ENCODE peak calls at places on chromosomes 3 and 15, in seven cellular contexts. E is cardiac muscle cell, M is hepatocyte, B is Peyer's patch, O is A549, H is astrocyte of the cerebellum, D is PC-9. J is an unnamed sample.

GRCh38 chr3:127848131-127849129 is 26.1 kb upstream of the MGLL start:
- DNase-seq in E (peak), M (peak), B (no peak), O (no peak), H (no peak), D (no peak), J (no peak)

GRCh38 chr3:176351408-176351807 is 845.9 kb downstream of the TBL1XR1 start:
- DNase-seq in E (no peak), M (no peak), B (no peak), O (no peak), H (no peak), D (no peak), J (no peak)

GRCh38 chr15:48331796-48332641 is 790 bp downstream of the DUT start:
- DNase-seq in E (peak), M (peak), B (peak), O (peak), H (peak), D (peak), J (peak)

GRCh38 chr3:22980346-22980745 is 222.8 kb upstream of the UBE2E2 start:
- DNase-seq in E (peak), M (no peak), B (no peak), O (no peak), H (no peak), D (no peak), J (no peak)

GRCh38 chr15:101310163-101310480 is 15.1 kb upstream of the SNRPA1 start:
- DNase-seq in E (no peak), M (no peak), B (no peak), O (no peak), H (no peak), D (no peak), J (no peak)

GRCh38 chr3:125310623-125311076 is 64.5 kb downstream of the ZNF148 start:
- DNase-seq in E (no peak), M (no peak), B (no peak), O (no peak), H (no peak), D (no peak), J (no peak)

GRCh38 chr3:56210201-56210774 is 258.0 kb downstream of the ERC2 start:
- DNase-seq in E (no peak), M (no peak), B (no peak), O (no peak), H (no peak), D (no peak), J (no peak)

GRCh38 chr15:26686547-26687187 is 86.2 kb downstream of the GABRB3 start:
- DNase-seq in E (no peak), M (no peak), B (no peak), O (no peak), H (no peak), D (no peak), J (no peak)

GRCh38 chr3:188553569-188553968 is 399.6 kb downstream of the LPP start:
- DNase-seq in E (no peak), M (no peak), B (no peak), O (no peak), H (no peak), D (no peak), J (no peak)

GRCh38 chr15:47991376-47991775 is 129.4 kb upstream of the SLC24A5 start:
- DNase-seq in E (no peak), M (no peak), B (no peak), O (no peak), H (peak), D (no peak), J (no peak)

GRCh38 chr15:50979041-50979440 is 70.6 kb downstream of the AP4E1 start:
- DNase-seq in E (no peak), M (no peak), B (no peak), O (no peak), H (no peak), D (no peak), J (no peak)

GRCh38 chr3:30353711-30354467 is 252.5 kb upstream of the TGFBR2 start:
- DNase-seq in E (no peak), M (no peak), B (peak), O (no peak), H (no peak), D (no peak), J (no peak)

GRCh38 chr3:117853923-117854322 is 1144.3 kb downstream of the TUSC7 start:
- DNase-seq in E (no peak), M (peak), B (no peak), O (peak), H (peak), D (no peak), J (no peak)

GRCh38 chr3:6577584-6577983 is 283.3 kb upstream of the GRM7 start:
- DNase-seq in E (no peak), M (no peak), B (no peak), O (no peak), H (no peak), D (no peak), J (no peak)

GRCh38 chr3:180789774-180790173 is 110.5 kb upstream of the CCDC39 start:
- DNase-seq in E (no peak), M (no peak), B (no peak), O (no peak), H (no peak), D (no peak), J (no peak)

GRCh38 chr15:38127306-38127731 is 125.3 kb upstream of the SPRED1 start:
- DNase-seq in E (no peak), M (peak), B (no peak), O (no peak), H (no peak), D (no peak), J (no peak)

GRCh38 chr3:141291610-141292345 is 60.2 kb downstream of the PXYLP1 start:
- DNase-seq in E (peak), M (no peak), B (no peak), O (no peak), H (no peak), D (no peak), J (no peak)

GRCh38 chr15:35838422-35839150 is 292.6 kb upstream of the DPH6 start:
- DNase-seq in E (peak), M (no peak), B (no peak), O (no peak), H (no peak), D (no peak), J (no peak)

DNA sequence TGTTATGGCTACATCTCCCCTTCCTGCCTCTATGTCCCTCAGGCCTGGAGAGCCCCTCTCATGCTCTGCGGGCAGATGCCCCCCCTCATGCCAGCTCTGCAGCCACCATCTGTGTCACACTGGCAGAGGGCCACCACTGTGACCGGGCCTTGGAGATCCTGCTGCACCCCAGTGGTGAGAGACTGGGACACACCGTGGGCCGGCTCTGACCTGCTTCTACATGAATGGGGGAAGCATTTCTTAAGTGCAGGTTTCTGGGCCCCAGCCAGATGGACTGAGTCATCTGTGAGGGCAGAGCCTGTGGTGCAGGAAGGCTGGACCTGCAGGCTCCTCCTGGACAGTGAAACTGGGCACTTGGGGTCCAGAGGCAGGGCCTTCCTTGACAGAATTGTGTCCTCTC is 4.8 kb downstream of the VWA5B2 start:
- DNase-seq in E (no peak), M (peak), B (no peak), O (peak), H (peak), D (peak), J (no peak)
- TF ChIP-seq CTCF in E (no peak), M (no peak), B (no peak), O (no peak), H (no peak), D (peak), J (no peak)

DNA sequence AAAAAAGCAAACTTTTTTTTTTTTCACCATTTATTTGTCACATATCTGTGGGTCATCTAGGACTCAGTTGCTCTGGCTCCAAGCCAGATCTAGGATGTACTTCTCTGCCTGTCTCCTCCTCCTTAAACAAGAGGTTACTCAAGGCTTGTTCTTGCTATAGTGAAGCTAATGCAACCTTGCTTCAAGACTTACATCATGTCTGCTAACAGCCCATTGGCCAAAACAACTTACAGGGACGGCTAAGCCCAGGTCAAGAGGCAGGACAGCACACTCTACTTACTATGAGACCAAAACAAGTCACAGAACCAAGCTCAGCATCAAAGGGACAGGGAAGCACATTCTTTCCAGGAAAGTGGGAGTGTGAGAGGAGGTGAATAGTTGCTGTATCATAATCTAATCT is 123.8 kb upstream of the BNIP2 start:
- DNase-seq in E (no peak), M (no peak), B (no peak), O (no peak), H (no peak), D (no peak), J (no peak)
- TF ChIP-seq CTCF in E (no peak), M (no peak), B (no peak), O (no peak), H (no peak), D (no peak), J (no peak)

GRCh38 chr15:89760303-89761008 is 9.4 kb upstream of the MESP1 start:
- DNase-seq in E (peak), M (peak), B (peak), O (peak), H (peak), D (peak), J (peak)
- TF ChIP-seq CTCF in E (peak), M (peak), B (peak), O (peak), H (peak), D (peak), J (peak)

GRCh38 chr3:53533486-53533885 is 39.1 kb downstream of the CACNA1D start:
- DNase-seq in E (no peak), M (no peak), B (no peak), O (no peak), H (no peak), D (no peak), J (no peak)

GRCh38 chr3:53530205-53530604 is 35.8 kb downstream of the CACNA1D start:
- DNase-seq in E (no peak), M (no peak), B (no peak), O (no peak), H (no peak), D (no peak), J (no peak)

GRCh38 chr3:53534996-53535395 is 40.6 kb downstream of the CACNA1D start:
- DNase-seq in E (peak), M (no peak), B (no peak), O (no peak), H (no peak), D (no peak), J (peak)

GRCh38 chr3:53534216-53534615 is 39.8 kb downstream of the CACNA1D start:
- DNase-seq in E (no peak), M (no peak), B (no peak), O (no peak), H (no peak), D (no peak), J (no peak)

DNA sequence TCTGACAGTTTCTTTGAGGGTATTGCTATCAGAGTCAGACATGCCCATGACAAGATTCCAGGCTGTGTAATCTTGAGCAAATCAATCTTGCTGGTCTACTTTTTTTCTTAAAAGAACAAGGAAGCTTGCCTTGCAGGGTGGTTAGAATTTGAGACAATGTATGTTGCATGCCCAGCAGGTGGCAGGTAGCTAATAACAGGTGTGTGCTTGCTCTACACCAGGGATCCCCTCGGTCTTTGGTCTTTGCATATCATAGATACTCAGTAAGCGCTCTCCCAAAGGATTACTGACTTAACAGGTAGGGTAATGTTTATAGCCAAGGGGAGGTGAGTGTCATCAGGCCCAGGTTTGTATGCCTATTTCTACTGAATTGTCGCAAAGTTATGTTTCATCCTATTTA is 37.3 kb downstream of the CACNA1D start:
- DNase-seq in E (no peak), M (peak), B (no peak), O (no peak), H (no peak), D (no peak), J (no peak)
- TF ChIP-seq CTCF in E (no peak), M (peak), B (no peak), O (no peak), H (no peak), D (no peak), J (no peak)

GRCh38 chr3:62113092-62113491 is 260.3 kb downstream of the FEZF2 start:
- DNase-seq in E (no peak), M (no peak), B (no peak), O (no peak), H (no peak), D (no peak), J (no peak)

GRCh38 chr3:62110801-62111200 is 262.5 kb downstream of the FEZF2 start:
- DNase-seq in E (no peak), M (no peak), B (no peak), O (no peak), H (no peak), D (no peak), J (no peak)

DNA sequence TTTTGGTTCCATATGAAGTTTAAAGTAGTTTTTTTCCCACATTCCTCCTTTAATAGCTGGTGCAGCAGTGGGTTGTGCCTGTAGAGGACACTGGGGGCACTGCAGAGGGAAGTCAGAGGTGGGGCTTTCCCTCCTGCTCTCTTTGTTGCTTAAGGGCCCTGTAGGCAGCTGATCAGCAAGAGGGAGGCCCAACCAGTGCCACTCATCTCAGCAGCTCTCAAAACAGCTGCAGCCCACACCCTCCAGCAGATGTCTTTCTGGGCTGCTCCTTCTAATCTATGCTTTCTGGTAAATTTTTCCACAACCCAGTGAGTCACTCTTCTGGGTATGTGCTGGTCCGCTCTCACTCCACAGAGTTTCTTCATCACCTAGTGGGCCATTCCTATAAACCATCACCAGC is 263.8 kb downstream of the FEZF2 start:
- DNase-seq in E (no peak), M (peak), B (no peak), O (no peak), H (peak), D (peak), J (no peak)
- TF ChIP-seq CTCF in E (peak), M (no peak), B (no peak), O (no peak), H (peak), D (no peak), J (no peak)

GRCh38 chr15:76333720-76334437 is 2.7 kb upstream of the ISL2 start:
- DNase-seq in E (peak), M (no peak), B (no peak), O (peak), H (no peak), D (no peak), J (peak)
- TF ChIP-seq CTCF in E (peak), M (peak), B (no peak), O (peak), H (peak), D (peak), J (peak)

DNA sequence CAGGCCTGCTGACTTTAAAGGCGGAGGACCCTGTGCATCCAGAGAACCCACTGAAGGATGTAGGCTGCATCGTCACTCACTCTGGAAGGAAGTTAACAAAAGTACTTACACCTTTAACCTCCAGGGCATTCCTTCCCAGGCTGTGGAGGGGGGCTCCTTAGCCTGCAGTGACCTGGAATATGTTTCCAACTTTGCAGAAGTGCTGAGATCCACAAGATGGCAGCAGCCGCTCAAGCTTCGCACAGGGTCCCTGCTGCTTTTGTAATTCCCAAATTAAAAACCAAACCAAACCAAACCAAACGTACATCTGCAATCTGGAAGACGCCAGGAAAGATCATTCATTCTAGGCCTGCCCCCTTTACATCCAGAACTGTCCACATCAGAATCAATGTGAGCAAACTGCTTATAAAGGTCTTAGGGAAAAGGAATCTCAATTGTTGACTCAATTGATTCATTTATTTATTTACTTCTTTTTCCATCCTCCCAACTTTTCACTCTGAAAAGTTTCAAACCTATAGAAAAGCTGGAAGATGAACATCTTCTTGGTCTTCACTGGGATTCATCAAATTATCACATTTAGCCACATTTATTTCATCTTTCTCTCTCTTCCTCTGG is 70.5 kb upstream of the KLHL25 start:
- DNase-seq in E (peak), M (peak), B (no peak), O (peak), H (peak), D (peak), J (peak)
- TF ChIP-seq CTCF in E (peak), M (peak), B (no peak), O (peak), H (peak), D (peak), J (peak)

J was measured in nephron progenitor cell.